ENCODE peak calls at places on chromosomes 11 and 22, in seven cellular contexts. One of them, this sample, is unnamed.

GRCh38 chr22:46587067-46587471 is 33.1 kb upstream of the GRAMD4 start:
- DNase-seq in endothelial cell of umbilical vein: no peak
- DNase-seq in WTC11: no peak
- DNase-seq in A549: no peak
- DNase-seq in SK-N-SH: no peak
- DNase-seq in HCT116: no peak
- DNase-seq in HepG2: no peak
- DNase-seq in this sample: no peak

GRCh38 chr11:3109921-3110706 is 52.9 kb upstream of the CARS1 start:
- DNase-seq in endothelial cell of umbilical vein: peak
- DNase-seq in WTC11: peak
- DNase-seq in A549: peak
- DNase-seq in SK-N-SH: peak
- DNase-seq in HCT116: peak
- DNase-seq in HepG2: peak
- DNase-seq in this sample: peak

GRCh38 chr11:2186669-2187266 is 15.2 kb upstream of the TH start:
- DNase-seq in endothelial cell of umbilical vein: peak
- DNase-seq in WTC11: peak
- DNase-seq in A549: peak
- DNase-seq in SK-N-SH: peak
- DNase-seq in HCT116: peak
- DNase-seq in HepG2: peak
- DNase-seq in this sample: peak

GRCh38 chr11:84747871-84748270 is 879.3 kb downstream of the DLG2 start:
- DNase-seq in endothelial cell of umbilical vein: no peak
- DNase-seq in WTC11: no peak
- DNase-seq in A549: no peak
- DNase-seq in SK-N-SH: no peak
- DNase-seq in HCT116: no peak
- DNase-seq in HepG2: no peak
- DNase-seq in this sample: no peak

GRCh38 chr11:64747961-64748715 is 4.2 kb upstream of the RASGRP2 start:
- DNase-seq in endothelial cell of umbilical vein: no peak
- DNase-seq in WTC11: no peak
- DNase-seq in A549: no peak
- DNase-seq in SK-N-SH: no peak
- DNase-seq in HCT116: no peak
- DNase-seq in HepG2: no peak
- DNase-seq in this sample: no peak

GRCh38 chr11:110198031-110198729 is 98.2 kb downstream of the RDX start:
- DNase-seq in endothelial cell of umbilical vein: no peak
- DNase-seq in WTC11: no peak
- DNase-seq in A549: no peak
- DNase-seq in SK-N-SH: no peak
- DNase-seq in HCT116: no peak
- DNase-seq in HepG2: no peak
- DNase-seq in this sample: no peak

GRCh38 chr11:110472858-110473257 is 43.1 kb downstream of the FDX1 start:
- DNase-seq in endothelial cell of umbilical vein: no peak
- DNase-seq in WTC11: no peak
- DNase-seq in A549: no peak
- DNase-seq in SK-N-SH: no peak
- DNase-seq in HCT116: no peak
- DNase-seq in HepG2: no peak
- DNase-seq in this sample: no peak

GRCh38 chr11:102946237-102946636 is 9.3 kb downstream of the MMP13 start:
- DNase-seq in endothelial cell of umbilical vein: no peak
- DNase-seq in WTC11: no peak
- DNase-seq in A549: no peak
- DNase-seq in SK-N-SH: no peak
- DNase-seq in HCT116: no peak
- DNase-seq in HepG2: no peak
- DNase-seq in this sample: no peak

GRCh38 chr22:33785283-33785991 is 134.8 kb downstream of the LARGE1 start:
- DNase-seq in endothelial cell of umbilical vein: no peak
- DNase-seq in WTC11: no peak
- DNase-seq in A549: no peak
- DNase-seq in SK-N-SH: peak
- DNase-seq in HCT116: no peak
- DNase-seq in HepG2: peak
- DNase-seq in this sample: peak

GRCh38 chr11:43545610-43546009 is 134.9 kb upstream of the HSD17B12 start:
- DNase-seq in endothelial cell of umbilical vein: no peak
- DNase-seq in WTC11: no peak
- DNase-seq in A549: no peak
- DNase-seq in SK-N-SH: no peak
- DNase-seq in HCT116: no peak
- DNase-seq in HepG2: no peak
- DNase-seq in this sample: no peak

GRCh38 chr11:64284962-64285884 is at the start of gene GPR137:
- DNase-seq in endothelial cell of umbilical vein: peak
- DNase-seq in WTC11: peak
- DNase-seq in A549: peak
- DNase-seq in SK-N-SH: peak
- DNase-seq in HCT116: no peak
- DNase-seq in HepG2: peak
- DNase-seq in this sample: peak

GRCh38 chr11:72772059-72772458 is 19.9 kb upstream of the ARAP1 start:
- DNase-seq in endothelial cell of umbilical vein: no peak
- DNase-seq in WTC11: no peak
- DNase-seq in A549: no peak
- DNase-seq in SK-N-SH: no peak
- DNase-seq in HCT116: no peak
- DNase-seq in HepG2: no peak
- DNase-seq in this sample: no peak

GRCh38 chr11:86484164-86484794 is 109.6 kb downstream of the CCDC81 start:
- DNase-seq in endothelial cell of umbilical vein: peak
- DNase-seq in WTC11: no peak
- DNase-seq in A549: peak
- DNase-seq in SK-N-SH: no peak
- DNase-seq in HCT116: peak
- DNase-seq in HepG2: peak
- DNase-seq in this sample: no peak

GRCh38 chr11:126282361-126282741 is 542 bp upstream of the TIRAP start:
- DNase-seq in endothelial cell of umbilical vein: no peak
- DNase-seq in WTC11: peak
- DNase-seq in A549: no peak
- DNase-seq in SK-N-SH: peak
- DNase-seq in HCT116: no peak
- DNase-seq in HepG2: peak
- DNase-seq in this sample: no peak

GRCh38 chr11:46050065-46050464 is 71.2 kb downstream of the PHF21A start:
- DNase-seq in endothelial cell of umbilical vein: no peak
- DNase-seq in WTC11: no peak
- DNase-seq in A549: no peak
- DNase-seq in SK-N-SH: no peak
- DNase-seq in HCT116: peak
- DNase-seq in HepG2: peak
- DNase-seq in this sample: peak

GRCh38 chr11:111097191-111097590 is 148.3 kb upstream of the POU2AF2 start:
- DNase-seq in endothelial cell of umbilical vein: no peak
- DNase-seq in WTC11: peak
- DNase-seq in A549: no peak
- DNase-seq in SK-N-SH: no peak
- DNase-seq in HCT116: peak
- DNase-seq in HepG2: peak
- DNase-seq in this sample: no peak

GRCh38 chr11:115699733-115700132 is 195.5 kb upstream of the CADM1 start:
- DNase-seq in endothelial cell of umbilical vein: no peak
- DNase-seq in WTC11: no peak
- DNase-seq in A549: no peak
- DNase-seq in SK-N-SH: no peak
- DNase-seq in HCT116: no peak
- DNase-seq in HepG2: no peak
- DNase-seq in this sample: no peak

GRCh38 chr11:37184371-37184770 is 586.3 kb upstream of the RAG2 start:
- DNase-seq in endothelial cell of umbilical vein: no peak
- DNase-seq in WTC11: no peak
- DNase-seq in A549: no peak
- DNase-seq in SK-N-SH: no peak
- DNase-seq in HCT116: no peak
- DNase-seq in HepG2: no peak
- DNase-seq in this sample: no peak

GRCh38 chr22:22670076-22670795 is 25.8 kb downstream of the GGTLC2 start:
- DNase-seq in endothelial cell of umbilical vein: no peak
- DNase-seq in WTC11: no peak
- DNase-seq in A549: no peak
- DNase-seq in SK-N-SH: no peak
- DNase-seq in HCT116: no peak
- DNase-seq in HepG2: no peak
- DNase-seq in this sample: no peak
- TF ChIP-seq CTCF in endothelial cell of umbilical vein: no peak
- TF ChIP-seq CTCF in WTC11: no peak
- TF ChIP-seq CTCF in A549: no peak
- TF ChIP-seq CTCF in SK-N-SH: no peak
- TF ChIP-seq CTCF in HCT116: no peak
- TF ChIP-seq CTCF in HepG2: no peak
- TF ChIP-seq CTCF in this sample: no peak

DNA sequence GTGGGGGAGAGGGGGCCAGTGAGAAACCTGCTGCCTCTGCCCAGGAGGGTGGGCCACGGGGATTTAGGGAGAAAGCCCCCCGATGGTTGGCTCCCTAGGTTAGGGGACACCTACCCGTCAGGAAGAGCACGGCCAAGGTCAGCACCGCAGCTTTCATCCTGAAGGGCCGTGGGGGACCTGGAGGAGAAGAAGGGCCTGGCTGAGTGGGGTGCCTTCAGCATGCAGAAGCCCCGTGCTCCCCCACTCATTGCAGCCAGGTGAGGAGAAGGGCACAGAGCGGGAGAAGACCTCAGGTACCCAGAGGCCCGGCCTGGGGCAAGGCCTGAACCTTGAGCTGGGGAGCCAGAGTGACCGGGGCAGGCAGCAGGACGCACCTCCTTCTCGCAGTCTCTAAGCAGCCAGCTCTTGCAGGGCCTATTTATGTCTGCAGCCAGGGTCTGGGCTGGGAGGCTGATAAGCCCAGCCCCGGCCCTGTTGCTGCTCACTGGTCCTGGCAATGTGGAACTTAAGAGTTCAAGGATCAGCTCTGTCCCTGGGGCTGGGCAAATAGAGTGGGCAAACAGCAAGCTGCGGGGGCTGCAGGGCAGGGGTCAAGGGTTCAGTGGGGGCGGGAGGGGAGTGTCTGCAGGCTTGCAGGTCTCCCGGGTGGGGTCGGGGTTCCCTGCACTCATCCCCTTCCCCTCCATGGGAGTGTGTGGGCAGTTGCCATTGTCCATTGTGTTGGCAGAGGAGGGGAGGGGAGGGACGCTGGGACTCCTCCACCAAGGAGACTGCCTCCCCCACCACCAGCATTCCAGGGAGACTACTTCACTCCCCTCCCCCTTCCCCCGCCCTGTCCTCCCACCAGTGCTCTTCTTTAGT is at the start of gene APOA1:
- DNase-seq in endothelial cell of umbilical vein: no peak
- DNase-seq in WTC11: no peak
- DNase-seq in A549: no peak
- DNase-seq in SK-N-SH: peak
- DNase-seq in HCT116: no peak
- DNase-seq in HepG2: peak
- DNase-seq in this sample: no peak
- TF ChIP-seq MAX in endothelial cell of umbilical vein: no peak
- TF ChIP-seq MAX in WTC11: no peak
- TF ChIP-seq MAX in A549: no peak
- TF ChIP-seq MAX in SK-N-SH: no peak
- TF ChIP-seq MAX in HCT116: no peak
- TF ChIP-seq MAX in HepG2: no peak
- TF ChIP-seq MAX in this sample: no peak

DNA sequence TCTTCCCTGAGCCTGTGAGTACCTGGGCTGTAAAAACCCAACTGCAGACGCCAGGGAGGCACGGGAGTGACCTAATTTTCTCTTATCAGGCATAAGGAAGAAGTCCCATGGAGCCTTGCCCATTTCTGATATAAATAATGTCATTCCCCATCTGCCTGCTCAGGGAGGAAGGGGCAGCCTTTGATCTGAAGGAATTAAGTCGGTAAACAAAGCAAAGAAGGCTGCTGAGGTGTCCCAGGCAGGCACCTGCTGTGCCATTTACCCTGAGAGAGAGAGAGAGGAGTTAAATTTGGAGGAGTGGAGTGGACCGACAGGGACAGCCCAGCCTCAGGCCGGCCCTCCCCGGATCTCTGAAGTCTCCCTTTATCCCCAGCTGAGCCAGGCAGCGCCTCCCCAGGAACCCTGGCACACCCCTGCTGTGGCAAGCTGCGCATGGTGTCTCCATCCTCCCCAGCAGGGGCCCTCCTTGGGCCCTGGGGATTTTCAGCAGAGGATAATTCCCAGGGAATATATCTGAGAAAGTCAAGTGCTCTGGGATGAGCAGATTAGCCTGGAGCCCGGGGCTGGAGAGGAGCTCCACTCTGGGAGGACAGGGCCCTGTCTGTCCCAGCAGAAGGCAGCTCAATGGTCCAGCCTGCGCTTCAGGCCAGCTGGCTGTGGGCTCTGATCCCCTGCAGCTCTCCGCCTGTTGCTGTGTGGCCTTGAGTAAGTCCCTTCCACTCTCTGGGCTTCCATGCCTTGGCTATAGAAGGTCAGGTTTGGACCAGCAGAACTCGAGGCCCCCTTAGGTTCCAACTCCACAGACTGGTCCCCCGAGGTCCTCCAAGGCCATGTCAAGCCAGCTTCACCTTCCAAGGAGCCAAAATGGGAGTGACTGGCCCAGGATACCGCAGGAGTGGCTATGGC is 17.5 kb upstream of the CABP7 start:
- DNase-seq in endothelial cell of umbilical vein: no peak
- DNase-seq in WTC11: no peak
- DNase-seq in A549: peak
- DNase-seq in SK-N-SH: peak
- DNase-seq in HCT116: no peak
- DNase-seq in HepG2: no peak
- DNase-seq in this sample: no peak
- TF ChIP-seq CTCF in endothelial cell of umbilical vein: no peak
- TF ChIP-seq CTCF in WTC11: no peak
- TF ChIP-seq CTCF in A549: no peak
- TF ChIP-seq CTCF in SK-N-SH: no peak
- TF ChIP-seq CTCF in HCT116: peak
- TF ChIP-seq CTCF in HepG2: no peak
- TF ChIP-seq CTCF in this sample: no peak

DNA sequence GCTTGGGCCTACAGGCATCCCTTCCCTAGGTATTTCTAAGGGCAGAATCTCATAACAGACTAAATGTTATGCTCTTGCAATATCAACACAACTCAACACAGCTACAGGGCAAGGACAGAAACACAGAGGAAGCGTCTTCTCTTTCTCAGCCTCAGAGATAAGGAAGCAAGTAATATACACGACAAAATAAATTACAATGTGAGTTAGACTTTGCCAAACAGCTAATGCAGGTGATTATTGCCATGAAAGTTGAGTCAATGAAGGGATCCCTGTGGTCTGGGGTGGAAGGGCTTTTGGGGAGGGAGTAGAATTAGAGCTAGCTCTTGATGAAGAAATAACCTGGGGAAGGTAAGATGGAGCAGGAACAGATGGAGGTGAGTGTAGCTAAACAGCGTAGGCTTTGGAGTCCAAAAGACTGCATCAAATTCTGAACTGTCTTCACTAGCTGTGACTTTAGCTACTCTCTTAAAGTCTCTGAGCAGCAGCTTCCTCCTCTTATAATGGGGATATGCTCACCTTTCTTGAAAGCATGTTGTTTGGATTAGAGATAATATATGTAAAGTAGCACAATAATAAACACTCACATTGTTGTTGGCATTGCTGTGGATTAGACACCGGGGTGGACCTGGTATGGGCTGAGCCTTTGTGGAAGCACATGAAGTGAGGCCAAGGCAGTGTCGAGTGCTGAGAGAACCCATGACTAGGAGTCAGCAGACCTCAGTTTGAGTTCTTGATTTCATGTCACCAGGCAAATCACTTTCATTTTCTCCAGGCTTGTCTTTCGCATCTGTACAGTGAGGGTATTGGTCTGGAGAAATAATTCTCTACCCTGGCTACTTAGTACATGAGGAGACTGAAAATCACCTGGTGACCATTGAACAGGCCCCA is 41.0 kb upstream of the AQP11 start:
- DNase-seq in endothelial cell of umbilical vein: no peak
- DNase-seq in WTC11: no peak
- DNase-seq in A549: no peak
- DNase-seq in SK-N-SH: no peak
- DNase-seq in HCT116: no peak
- DNase-seq in HepG2: no peak
- DNase-seq in this sample: no peak
- TF ChIP-seq MAX in endothelial cell of umbilical vein: no peak
- TF ChIP-seq MAX in WTC11: no peak
- TF ChIP-seq MAX in A549: no peak
- TF ChIP-seq MAX in SK-N-SH: no peak
- TF ChIP-seq MAX in HCT116: no peak
- TF ChIP-seq MAX in HepG2: no peak
- TF ChIP-seq MAX in this sample: no peak

This sample was measured in NB4.